ENCODE peak calls at places on chromosome 21, in six cellular contexts. D is stimulated activated CD4-positive, alpha-beta T cell treated with anti-CD3 and anti-CD28 coated beads, Interleukin-1b, Interleukin-23, amount 100 ng/mL, for 4 hours; F is HS-27A; G is HTR-8/SVneo; C is NCI-H526 treated with DMSO at 0.1 percent for 48 hours; T is effector memory CD4-positive, alpha-beta T cell. Q is an unnamed sample.

GRCh38 chr21:26140185-26140584 is 30.4 kb downstream of the APP start:
- DNase-seq in D (no peak), F (peak), G (peak), C (no peak), T (no peak), Q (no peak)

GRCh38 chr21:15293251-15293650 is 228.5 kb upstream of the NRIP1 start:
- DNase-seq in D (no peak), F (peak), G (peak), C (no peak), T (no peak), Q (no peak)

GRCh38 chr21:34728479-34728878 is 59.7 kb downstream of the CLIC6 start:
- DNase-seq in D (no peak), F (no peak), G (no peak), C (no peak), T (no peak), Q (no peak)

GRCh38 chr21:31974454-31974985 is 101.7 kb downstream of the HUNK start:
- DNase-seq in D (no peak), F (no peak), G (no peak), C (no peak), T (peak), Q (no peak)

GRCh38 chr21:37936010-37936785 is 19.9 kb upstream of the KCNJ6 start:
- DNase-seq in D (no peak), F (no peak), G (no peak), C (no peak), T (no peak), Q (no peak)

GRCh38 chr21:25573409-25574206 is 33.7 kb downstream of the MRPL39 start:
- DNase-seq in D (no peak), F (peak), G (peak), C (no peak), T (peak), Q (no peak)

GRCh38 chr21:44708213-44708865 is 3.0 kb downstream of the TSPEAR start:
- DNase-seq in D (no peak), F (no peak), G (no peak), C (no peak), T (no peak), Q (no peak)

GRCh38 chr21:44571844-44572782 is 1.4 kb upstream of the KRTAP10-4 start:
- DNase-seq in D (no peak), F (no peak), G (no peak), C (no peak), T (no peak), Q (peak)

GRCh38 chr21:43884861-43885370 is 19.9 kb downstream of the AGPAT3 start:
- DNase-seq in D (no peak), F (no peak), G (no peak), C (no peak), T (no peak), Q (no peak)

GRCh38 chr21:36104306-36105300 is 30.3 kb upstream of the CBR3 start:
- DNase-seq in D (peak), F (no peak), G (no peak), C (no peak), T (no peak), Q (no peak)

GRCh38 chr21:24903954-24904635 is 703.2 kb downstream of the MRPL39 start:
- DNase-seq in D (no peak), F (no peak), G (no peak), C (no peak), T (no peak), Q (no peak)

GRCh38 chr21:16279658-16280581 is 550.1 kb downstream of the USP25 start:
- DNase-seq in D (no peak), F (no peak), G (no peak), C (no peak), T (no peak), Q (no peak)

GRCh38 chr21:39180429-39181019 is 2.7 kb downstream of the PSMG1 start:
- DNase-seq in D (no peak), F (no peak), G (no peak), C (no peak), T (no peak), Q (no peak)

GRCh38 chr21:45317401-45318145 is 29.9 kb upstream of the POFUT2 start:
- DNase-seq in D (no peak), F (no peak), G (peak), C (no peak), T (no peak), Q (no peak)

GRCh38 chr21:45816794-45817193 is 164.8 kb upstream of the COL6A1 start:
- DNase-seq in D (no peak), F (no peak), G (no peak), C (no peak), T (no peak), Q (no peak)

GRCh38 chr21:46130721-46131720 is 24.4 kb downstream of the FTCD start:
- DNase-seq in D (no peak), F (no peak), G (no peak), C (no peak), T (no peak), Q (no peak)

GRCh38 chr21:15809065-15809464 is 79.3 kb downstream of the USP25 start:
- DNase-seq in D (no peak), F (no peak), G (no peak), C (no peak), T (no peak), Q (no peak)

GRCh38 chr21:31476551-31477120 is 132.6 kb upstream of the TIAM1 start:
- DNase-seq in D (no peak), F (no peak), G (no peak), C (no peak), T (no peak), Q (no peak)

GRCh38 chr21:14755086-14755485 is 209.0 kb upstream of the SAMSN1 start:
- DNase-seq in D (no peak), F (no peak), G (no peak), C (no peak), T (no peak), Q (no peak)

GRCh38 chr21:42835611-42836401 is 43.5 kb downstream of the WDR4 start:
- DNase-seq in D (no peak), F (no peak), G (no peak), C (no peak), T (no peak), Q (peak)

GRCh38 chr21:35923971-35924370 is 136.4 kb downstream of the SETD4 start:
- DNase-seq in D (no peak), F (no peak), G (no peak), C (no peak), T (no peak), Q (no peak)

GRCh38 chr21:28252923-28253322 is 739.8 kb downstream of the LTN1 start:
- DNase-seq in D (no peak), F (no peak), G (no peak), C (no peak), T (no peak), Q (no peak)

GRCh38 chr21:42468511-42469131 is 27.4 kb downstream of the RSPH1 start:
- DNase-seq in D (no peak), F (no peak), G (no peak), C (no peak), T (no peak), Q (no peak)

GRCh38 chr21:30713786-30714185 is 4.8 kb downstream of the KRTAP21-3 start:
- DNase-seq in D (no peak), F (no peak), G (no peak), C (no peak), T (no peak), Q (no peak)

Q was measured in lower leg skin.